ENCODE peak calls at places on chromosome 13, in five cellular contexts. V is activated T-cell treated with anti-CD3 and anti-CD28 coated beads for 24 hours, S is T-helper 17 cell, A is colonic mucosa, H is T1000. B is an unnamed sample.

GRCh38 chr13:45396548-45397095 is 21.6 kb downstream of the SLC25A30 start:
- DNase-seq in V (no peak), S (no peak), A (no peak), H (no peak), B (no peak)

GRCh38 chr13:43572601-43573360 is 214.0 kb downstream of the ENOX1 start:
- DNase-seq in V (no peak), S (no peak), A (no peak), H (peak), B (no peak)

GRCh38 chr13:41229356-41229755 is 34.0 kb downstream of the MTRF1 start:
- DNase-seq in V (no peak), S (no peak), A (no peak), H (no peak), B (no peak)

GRCh38 chr13:77729502-77730221 is 32.2 kb downstream of the SLAIN1 start:
- DNase-seq in V (no peak), S (no peak), A (no peak), H (no peak), B (no peak)

GRCh38 chr13:109773276-109773675 is 13.1 kb downstream of the IRS2 start:
- DNase-seq in V (no peak), S (no peak), A (no peak), H (no peak), B (no peak)

GRCh38 chr13:112119192-112120030 is 52.5 kb downstream of the SOX1 start:
- DNase-seq in V (no peak), S (no peak), A (no peak), H (no peak), B (no peak)

GRCh38 chr13:84653915-84654534 is 771.8 kb upstream of the SLITRK1 start:
- DNase-seq in V (no peak), S (no peak), A (no peak), H (no peak), B (no peak)

GRCh38 chr13:34942732-34943674 is 933 bp downstream of the NBEA start:
- DNase-seq in V (no peak), S (no peak), A (peak), H (no peak), B (no peak)

GRCh38 chr13:62931901-62932883 is 1516.5 kb upstream of the PCDH20 start:
- DNase-seq in V (no peak), S (no peak), A (no peak), H (no peak), B (no peak)

GRCh38 chr13:32737679-32738078 is 151.4 kb downstream of the PDS5B start:
- DNase-seq in V (no peak), S (no peak), A (no peak), H (no peak), B (no peak)

GRCh38 chr13:112779856-112780604 is 90.2 kb downstream of the ATP11A start:
- DNase-seq in V (no peak), S (no peak), A (no peak), H (no peak), B (no peak)

GRCh38 chr13:93805736-93806135 is 579.1 kb downstream of the GPC6 start:
- DNase-seq in V (no peak), S (no peak), A (no peak), H (no peak), B (no peak)

GRCh38 chr13:102877285-102877684 is 31.5 kb downstream of the ERCC5 start:
- DNase-seq in V (no peak), S (no peak), A (no peak), H (no peak), B (no peak)

B was measured in T-helper 1 cell.